ENCODE peak calls at places on chromosomes 7 and 10, in six cellular contexts. N, S, Z, E, V and I are unnamed samples. For H3K27me3, the result is how much of the 10 kb centered on the place peaks cover.

GRCh38 chr10:15315286-15315685 is 55.8 kb downstream of the FAM171A1 start:
- DNase-seq in N (no peak), S (no peak), Z (no peak), E (no peak), V (no peak), I (no peak)

GRCh38 chr10:66586073-66586472 is 339.8 kb upstream of the LRRTM3 start:
- DNase-seq in N (no peak), S (peak), Z (no peak), E (peak), V (no peak), I (no peak)

GRCh38 chr10:29756476-29756875 is 121.7 kb upstream of the SVIL start:
- DNase-seq in N (no peak), S (no peak), Z (no peak), E (no peak), V (no peak), I (no peak)

GRCh38 chr10:106588019-106588418 is 576.5 kb downstream of the SORCS1 start:
- DNase-seq in N (no peak), S (no peak), Z (no peak), E (no peak), V (no peak), I (no peak)

GRCh38 chr7:67854784-67855183 is 858.2 kb downstream of the TYW1 start:
- DNase-seq in N (no peak), S (no peak), Z (no peak), E (no peak), V (no peak), I (no peak)

GRCh38 chr7:136009488-136010079 is 32.4 kb upstream of the MTPN start:
- DNase-seq in N (no peak), S (peak), Z (no peak), E (peak), V (no peak), I (no peak)

GRCh38 chr10:129898701-129899563 is 65.1 kb downstream of the EBF3 start:
- DNase-seq in N (no peak), S (no peak), Z (no peak), E (no peak), V (no peak), I (no peak)

GRCh38 chr7:73973091-73973490 is 54.9 kb upstream of the ELN start:
- DNase-seq in N (no peak), S (no peak), Z (no peak), E (no peak), V (no peak), I (no peak)

GRCh38 chr10:59561397-59562121 is 148.1 kb downstream of the SLC16A9 start:
- DNase-seq in N (no peak), S (no peak), Z (no peak), E (peak), V (no peak), I (no peak)

GRCh38 chr7:137032436-137032835 is 164.0 kb downstream of the CHRM2 start:
- DNase-seq in N (no peak), S (no peak), Z (no peak), E (peak), V (no peak), I (no peak)

GRCh38 chr10:73413108-73413527 is 740 bp downstream of the ANXA7 start:
- DNase-seq in N (no peak), S (peak), Z (no peak), E (no peak), V (peak), I (peak)

GRCh38 chr10:35328404-35329037 is 7.8 kb upstream of the CCNY start:
- DNase-seq in N (peak), S (no peak), Z (no peak), E (peak), V (no peak), I (no peak)

GRCh38 chr7:48084727-48085432 is 4.2 kb upstream of the UPP1 start:
- DNase-seq in N (peak), S (no peak), Z (peak), E (peak), V (peak), I (peak)

GRCh38 chr7:149226840-149227494 is 12.5 kb upstream of the ZNF212 start:
- DNase-seq in N (no peak), S (no peak), Z (no peak), E (no peak), V (no peak), I (no peak)

GRCh38 chr7:5699951-5700384 is 81.5 kb downstream of the RNF216 start:
- DNase-seq in N (no peak), S (peak), Z (no peak), E (peak), V (peak), I (peak)

GRCh38 chr10:8402469-8403074 is 348.1 kb downstream of the GATA3 start:
- DNase-seq in N (no peak), S (no peak), Z (no peak), E (peak), V (peak), I (no peak)

GRCh38 chr7:2437136-2437535 is 33.7 kb downstream of the CHST12 start:
- DNase-seq in N (no peak), S (no peak), Z (no peak), E (no peak), V (no peak), I (no peak)

DNA sequence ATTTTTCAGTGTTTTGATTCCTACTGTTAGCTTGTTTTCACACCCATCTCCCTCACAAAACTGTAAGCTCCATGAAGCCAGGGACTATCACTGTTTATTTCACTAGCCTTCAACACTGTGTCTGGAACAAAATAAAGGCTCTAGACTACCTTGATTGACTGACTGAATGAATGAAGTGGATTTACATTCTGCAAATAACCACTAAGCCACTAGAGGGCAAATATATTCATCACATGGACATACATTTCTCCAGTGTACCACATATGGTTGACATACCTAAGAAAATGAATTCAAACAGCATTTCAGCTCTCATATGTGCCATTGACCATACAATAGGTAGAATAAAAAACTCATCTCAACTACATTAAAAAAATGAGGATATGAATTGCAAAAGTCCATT is 185.9 kb downstream of the RAB11FIP2 start:
- DNase-seq in N (no peak), S (peak), Z (no peak), E (peak), V (no peak), I (no peak)
- TF ChIP-seq CTCF in N (peak), S (peak), Z (no peak), E (peak), V (no peak), I (no peak)

GRCh38 chr10:131748191-131748590 is 152.6 kb upstream of the PPP2R2D start:
- DNase-seq in N (no peak), S (no peak), Z (no peak), E (no peak), V (no peak), I (no peak)
- H3K27me3 ChIP-seq in N (under half), S (under half), Z (under half), E (under half), V (under half), I (under half)

GRCh38 chr10:50788951-50789904 is 49.5 kb downstream of the ASAH2B start:
- DNase-seq in N (no peak), S (peak), Z (no peak), E (peak), V (no peak), I (peak)
- TF ChIP-seq CTCF in N (peak), S (peak), Z (peak), E (peak), V (no peak), I (peak)

GRCh38 chr7:127535546-127536425 is 49.6 kb downstream of the GCC1 start:
- DNase-seq in N (no peak), S (peak), Z (no peak), E (no peak), V (no peak), I (no peak)
- H3K27me3 ChIP-seq in N (under half), S (under half), Z (under half), E (under half), V (under half), I (under half)

GRCh38 chr7:134520130-134520529 is 7.2 kb upstream of the AKR1B10 start:
- DNase-seq in N (no peak), S (no peak), Z (no peak), E (no peak), V (no peak), I (no peak)
- TF ChIP-seq CTCF in N (peak), S (no peak), Z (peak), E (peak), V (no peak), I (no peak)

GRCh38 chr7:151776876-151777510 is 99.9 kb downstream of the PRKAG2 start:
- DNase-seq in N (no peak), S (no peak), Z (no peak), E (no peak), V (no peak), I (no peak)

GRCh38 chr7:151777511-151777880 is 99.4 kb downstream of the PRKAG2 start:
- DNase-seq in N (no peak), S (no peak), Z (no peak), E (no peak), V (no peak), I (no peak)

GRCh38 chr7:151776446-151776845 is 100.5 kb downstream of the PRKAG2 start:
- DNase-seq in N (no peak), S (no peak), Z (no peak), E (no peak), V (no peak), I (no peak)

GRCh38 chr7:151774951-151775350 is 102.0 kb downstream of the PRKAG2 start:
- DNase-seq in N (no peak), S (no peak), Z (no peak), E (no peak), V (no peak), I (no peak)

GRCh38 chr7:151775547-151776443 is 101.1 kb downstream of the PRKAG2 start:
- DNase-seq in N (no peak), S (no peak), Z (no peak), E (no peak), V (no peak), I (no peak)
- H3K27me3 ChIP-seq in N (under half), S (under half), Z (under half), E (under half), V (under half), I (under half)

DNA sequence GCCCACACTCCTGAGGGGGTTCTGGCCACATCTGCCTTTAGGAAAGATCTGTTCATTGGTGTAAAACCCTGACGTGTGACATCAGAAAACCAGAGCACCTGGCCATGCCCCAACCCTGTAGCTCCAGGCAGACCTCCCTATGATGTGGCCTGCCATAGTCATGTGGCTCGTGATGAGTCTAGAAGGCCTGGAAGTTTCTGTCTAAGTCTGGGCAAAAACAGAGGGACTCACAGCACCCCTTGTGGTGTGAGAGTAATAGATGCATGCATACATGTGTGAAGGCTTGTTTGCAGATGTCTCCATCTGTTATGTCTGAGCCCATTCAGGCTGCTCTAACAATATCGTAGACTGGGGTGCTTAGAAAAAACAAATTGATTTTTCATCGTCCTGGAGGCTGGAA is 309.3 kb downstream of the PAXIP1 start:
- DNase-seq in N (no peak), S (no peak), Z (no peak), E (no peak), V (no peak), I (no peak)
- TF ChIP-seq CTCF in N (no peak), S (peak), Z (no peak), E (no peak), V (no peak), I (no peak)

DNA sequence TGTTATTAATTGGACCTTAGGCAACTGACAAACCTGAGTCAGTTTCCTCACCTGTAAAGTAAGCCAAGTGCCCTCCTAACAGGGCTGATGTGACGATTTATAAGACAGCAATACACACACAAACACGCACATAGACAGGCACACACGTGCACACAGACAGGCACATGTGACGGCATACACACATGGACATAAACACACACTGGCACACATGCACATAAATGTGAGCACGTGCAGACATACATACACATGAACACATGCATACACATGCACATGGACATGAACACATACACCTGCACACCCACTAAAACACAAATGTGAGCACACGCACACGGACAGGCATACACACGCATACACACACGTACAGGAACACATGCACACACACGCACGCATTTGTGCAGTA is 148.9 kb downstream of the PRKCQ start:
- DNase-seq in N (no peak), S (no peak), Z (no peak), E (no peak), V (no peak), I (no peak)
- H3K27me3 ChIP-seq in N (under half), S (under half), Z (under half), E (under half), V (under half), I (under half)